ENCODE peak calls at places on chromosomes 2 and 18, in seven cellular contexts. K, W, M, Z, J, N and B are unnamed samples.

GRCh38 chr2:105802587-105802986 is 57.9 kb downstream of the NCK2 start:
- DNase-seq in Z (peak), W (no peak), J (peak), K (no peak), N (no peak), M (no peak), B (no peak)

GRCh38 chr2:144510206-144510991 is 9.5 kb downstream of the ZEB2 start:
- DNase-seq in J (peak), K (no peak), N (peak), W (no peak), Z (no peak), M (no peak), B (peak)

GRCh38 chr2:239249781-239250180 is 151.0 kb downstream of the HDAC4 start:
- DNase-seq in Z (no peak), W (no peak), K (no peak), M (no peak), N (no peak), J (no peak), B (peak)

GRCh38 chr18:9287037-9287436 is 47.5 kb upstream of the TWSG1 start:
- DNase-seq in J (no peak), W (no peak), M (no peak), Z (no peak), N (no peak), K (no peak), B (no peak)

GRCh38 chr2:242011516-242011915 is 142.0 kb downstream of the RTP5 start:
- DNase-seq in W (no peak), Z (no peak), N (no peak), K (no peak), J (no peak), M (no peak), B (no peak)

GRCh38 chr2:128159437-128159836 is 68.4 kb downstream of the UGGT1 start:
- DNase-seq in N (no peak), M (no peak), K (no peak), W (no peak), J (no peak), Z (no peak), B (no peak)

GRCh38 chr2:187847245-187848208 is 293.3 kb upstream of the TFPI start:
- DNase-seq in J (no peak), W (no peak), N (no peak), Z (no peak), M (no peak), K (no peak), B (no peak)

GRCh38 chr18:76838182-76838581 is 15.8 kb downstream of the ZNF236 start:
- DNase-seq in M (no peak), J (no peak), W (no peak), Z (no peak), N (peak), K (no peak), B (no peak)

GRCh38 chr2:196153480-196153879 is 17.9 kb downstream of the STK17B start:
- DNase-seq in M (no peak), N (no peak), K (no peak), J (no peak), Z (no peak), W (no peak), B (no peak)

GRCh38 chr18:22311301-22311700 is 106.4 kb downstream of the CTAGE1 start:
- DNase-seq in M (no peak), N (peak), J (no peak), K (no peak), Z (no peak), W (no peak), B (peak)

GRCh38 chr2:17646096-17646554 is 105.6 kb downstream of the VSNL1 start:
- DNase-seq in N (peak), K (no peak), M (no peak), Z (peak), W (peak), J (peak), B (peak)

GRCh38 chr18:77065221-77065981 is 67.2 kb downstream of the MBP start:
- DNase-seq in K (no peak), J (peak), Z (no peak), N (peak), W (no peak), M (no peak), B (peak)

GRCh38 chr2:190506666-190507065 is 27.9 kb downstream of the NEMP2 start:
- DNase-seq in W (peak), J (no peak), N (no peak), M (no peak), Z (no peak), K (no peak), B (no peak)

GRCh38 chr2:191677091-191677645 is 768 bp upstream of the NABP1 start:
- DNase-seq in M (no peak), J (peak), K (peak), W (no peak), N (peak), Z (peak), B (peak)

GRCh38 chr2:208820289-208820688 is 413.7 kb downstream of the PTH2R start:
- DNase-seq in W (peak), Z (no peak), J (peak), M (no peak), N (no peak), K (no peak), B (peak)

GRCh38 chr2:176158855-176159677 is 2.0 kb downstream of the HOXD3 start:
- DNase-seq in Z (no peak), N (no peak), M (no peak), J (no peak), K (no peak), W (no peak), B (no peak)

GRCh38 chr18:49878996-49879585 is 65.8 kb upstream of the ACAA2 start:
- DNase-seq in K (no peak), M (no peak), J (no peak), N (peak), W (no peak), Z (no peak), B (peak)

GRCh38 chr18:39945076-39945475 is 2010.0 kb upstream of the PIK3C3 start:
- DNase-seq in Z (no peak), J (no peak), N (no peak), K (no peak), W (no peak), M (no peak), B (peak)

GRCh38 chr2:55419236-55419513 is 481 bp downstream of the CCDC88A start:
- DNase-seq in Z (no peak), W (no peak), J (no peak), N (peak), K (no peak), M (no peak), B (no peak)

GRCh38 chr2:168244318-168244717 is 3.1 kb downstream of the STK39 start:
- DNase-seq in Z (peak), M (no peak), J (peak), W (peak), K (peak), N (no peak), B (peak)

GRCh38 chr2:70516596-70516995 is 37.0 kb downstream of the TGFA start:
- DNase-seq in W (no peak), M (no peak), Z (no peak), K (no peak), J (peak), N (no peak), B (no peak)

GRCh38 chr2:23537991-23538390 is 153.0 kb downstream of the KLHL29 start:
- DNase-seq in N (no peak), Z (no peak), W (no peak), M (no peak), J (no peak), K (no peak), B (no peak)